ENCODE peak calls at places on chromosomes 11 and 22, in six cellular contexts. T, N, P, L, Z and S are unnamed samples.

GRCh38 chr11:113174862-113175261 is 139.5 kb upstream of the TTC12 start:
- DNase-seq in L (no peak), T (no peak), N (no peak), P (no peak), Z (no peak), S (no peak)

GRCh38 chr11:85627332-85627997 is at the start of gene DLG2:
- DNase-seq in Z (no peak), T (no peak), N (peak), L (no peak), P (no peak), S (no peak)

GRCh38 chr22:49608660-49609059 is 219.0 kb downstream of the BRD1 start:
- DNase-seq in P (no peak), L (no peak), T (no peak), N (no peak), Z (no peak), S (no peak)

GRCh38 chr11:77113382-77114088 is 10.9 kb downstream of the OMP start:
- DNase-seq in P (peak), N (peak), L (no peak), Z (no peak), T (no peak), S (no peak)

GRCh38 chr11:82682003-82682751 is 51.5 kb downstream of the FAM181B start:
- DNase-seq in T (no peak), Z (peak), P (peak), N (peak), L (peak), S (peak)

GRCh38 chr11:1949302-1949701 is 2.2 kb downstream of the MRPL23 start:
- DNase-seq in Z (no peak), T (no peak), L (no peak), P (no peak), N (no peak), S (no peak)

GRCh38 chr11:61725632-61726280 is 26.7 kb upstream of the MYRF start:
- DNase-seq in Z (no peak), L (no peak), T (no peak), P (no peak), N (peak), S (no peak)

GRCh38 chr22:48806227-48806781 is 1021.4 kb downstream of the BRD1 start:
- DNase-seq in P (no peak), T (no peak), Z (no peak), L (no peak), N (no peak), S (no peak)

GRCh38 chr11:78656984-78657383 is 82.3 kb upstream of the NARS2 start:
- DNase-seq in P (no peak), N (no peak), T (no peak), L (no peak), Z (no peak), S (no peak)

GRCh38 chr11:35464308-35464707 is 45.0 kb upstream of the SLC1A2 start:
- DNase-seq in T (no peak), N (no peak), P (no peak), Z (no peak), L (no peak), S (no peak)
- TF ChIP-seq CTCF in T (peak), N (no peak), P (no peak), Z (peak), L (no peak), S (peak)

DNA sequence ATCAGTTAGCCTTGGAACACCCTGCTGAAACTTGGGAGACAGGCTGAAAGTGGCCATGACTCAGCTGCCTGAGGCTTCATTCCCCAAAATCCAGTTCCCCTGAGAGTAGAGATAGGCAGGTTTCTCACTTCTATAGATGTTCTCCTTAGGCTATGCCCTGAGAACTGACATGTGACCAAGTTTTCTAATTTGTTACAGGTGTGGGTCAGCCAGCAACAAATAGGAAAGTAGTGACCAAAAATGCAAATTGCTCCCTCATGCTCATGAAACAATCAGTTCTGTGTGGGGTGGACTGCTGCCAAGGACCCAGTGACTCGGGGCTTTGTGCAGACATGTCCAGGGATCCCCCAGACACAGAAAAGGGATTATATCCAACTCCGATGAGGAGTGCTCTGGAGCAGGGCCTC is 7.3 kb upstream of the CCDC15 start:
- DNase-seq in L (no peak), T (no peak), P (no peak), Z (no peak), N (no peak), S (no peak)
- TF ChIP-seq MAX in L (no peak), T (no peak), P (no peak), Z (no peak), N (no peak), S (no peak)

DNA sequence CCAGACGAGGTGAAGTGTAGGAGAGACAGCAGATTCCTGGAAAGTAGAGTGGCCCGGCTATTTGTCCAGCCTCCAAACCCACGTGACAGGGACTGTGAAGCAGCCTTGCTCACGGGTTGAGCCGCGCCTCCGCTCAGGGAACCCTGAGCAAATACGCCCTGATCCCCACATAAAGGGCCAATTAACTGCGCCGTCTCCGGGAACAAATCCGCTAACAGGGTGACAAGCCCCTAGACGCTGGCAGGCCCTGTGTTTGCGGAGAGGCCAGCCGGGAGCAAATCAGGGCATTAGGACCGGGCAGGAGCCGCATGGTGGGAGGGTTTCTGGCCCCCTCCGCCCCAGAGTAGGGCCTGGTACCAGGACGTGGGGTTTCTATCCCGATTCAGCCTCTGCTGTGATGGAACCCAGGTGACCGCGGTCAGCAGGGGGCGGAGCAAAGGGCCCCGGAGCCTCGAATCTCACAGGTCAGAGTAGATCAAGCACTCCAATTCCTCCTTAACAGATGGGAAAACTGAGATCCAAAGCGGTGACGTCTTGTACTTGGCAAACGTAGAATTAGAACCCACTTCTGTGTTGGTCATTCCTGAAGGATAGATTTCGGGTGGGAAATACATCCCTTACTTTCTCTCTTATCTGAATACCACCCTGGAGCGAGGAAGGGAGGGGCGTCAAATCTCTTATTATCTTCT is 2.0 kb upstream of the ROBO3 start:
- DNase-seq in Z (peak), L (no peak), P (no peak), N (no peak), T (no peak), S (no peak)
- TF ChIP-seq EZH2 in Z (no peak), L (no peak), P (no peak), N (peak), T (peak), S (no peak)

DNA sequence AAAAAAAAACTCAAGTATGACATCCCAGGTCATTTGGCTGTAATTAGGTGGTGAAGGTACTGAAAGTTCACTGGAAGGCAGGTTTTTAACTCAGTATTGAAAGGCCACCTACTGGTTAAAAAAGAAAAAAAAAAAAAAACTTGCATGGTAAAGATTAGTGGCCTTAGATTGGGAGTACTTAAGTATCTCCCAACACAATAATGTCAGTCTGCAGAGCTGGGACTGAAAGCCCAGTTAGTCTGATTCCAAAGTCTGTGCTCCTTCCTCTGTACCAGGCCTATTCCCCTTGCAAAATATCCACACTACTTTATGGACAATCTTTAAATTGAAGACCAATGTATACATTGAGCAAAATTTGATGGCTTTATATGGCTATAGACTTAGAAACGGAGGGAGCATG is 85.5 kb downstream of the NOX4 start:
- DNase-seq in N (peak), L (no peak), T (no peak), Z (no peak), P (no peak), S (peak)
- TF ChIP-seq CTCF in N (peak), L (no peak), T (no peak), Z (no peak), P (no peak), S (no peak)